ENCODE peak calls at places on chromosomes 16 and 17, in seven cellular contexts. Q, U, V, G, H, S and T are unnamed samples.

GRCh38 chr16:86095131-86095752 is 196.3 kb downstream of the IRF8 start:
- DNase-seq in Q (no peak), U (no peak), V (peak; percentile 35), G (no peak), H (peak; percentile 25), S (no peak), T (no peak)

GRCh38 chr16:57446530-57447141 is 549 bp downstream of the CIAPIN1 start:
- DNase-seq in Q (peak; percentile 26), U (peak; percentile 67), V (no peak), G (peak; percentile 48), H (no peak), S (peak; percentile 44), T (peak; percentile 21)

GRCh38 chr17:39663688-39664580 is 1.2 kb upstream of the TCAP start:
- DNase-seq in Q (peak; percentile 17), U (peak; percentile 71), V (peak; percentile 70), G (no peak), H (peak; percentile 95), S (peak; percentile 71), T (no peak)

GRCh38 chr17:61361084-61361483 is 38.6 kb upstream of the TBX2 start:
- DNase-seq in Q (peak; percentile 90), U (no peak), V (no peak), G (peak; percentile 88), H (no peak), S (no peak), T (no peak)

GRCh38 chr17:2398655-2399571 is 1.9 kb downstream of the MNT start:
- DNase-seq in Q (peak; percentile 82), U (peak; percentile 70), V (peak; percentile 84), G (peak; percentile 82), H (peak; percentile 94), S (peak; percentile 69), T (peak; percentile 64)

GRCh38 chr17:82006468-82007227 is 16.0 kb downstream of the CENPX start:
- DNase-seq in Q (no peak), U (peak; percentile 73), V (no peak), G (peak; percentile 58), H (no peak), S (no peak), T (no peak)

GRCh38 chr16:72277749-72278148 is 105.8 kb upstream of the PMFBP1 start:
- DNase-seq in Q (no peak), U (no peak), V (no peak), G (no peak), H (no peak), S (no peak), T (peak; percentile 2)

GRCh38 chr16:2087426-2088191 is 39.8 kb downstream of the TSC2 start:
- DNase-seq in Q (no peak), U (no peak), V (no peak), G (no peak), H (no peak), S (peak; percentile 42), T (no peak)

GRCh38 chr17:28366605-28367004 is 1.6 kb upstream of the SEBOX start:
- DNase-seq in Q (no peak), U (no peak), V (no peak), G (no peak), H (peak; percentile 64), S (no peak), T (no peak)

GRCh38 chr16:11615756-11616447 is 29.2 kb upstream of the LITAF start:
- DNase-seq in Q (no peak), U (no peak), V (no peak), G (no peak), H (peak; percentile 79), S (no peak), T (peak; percentile 34)

GRCh38 chr16:15650019-15650697 is at the start of gene NDE1:
- DNase-seq in Q (peak; percentile 88), U (peak; percentile 94), V (peak; percentile 95), G (peak; percentile 86), H (peak; percentile 97), S (peak; percentile 94), T (peak; percentile 94)

GRCh38 chr16:7339700-7340099 is 7.1 kb downstream of the RBFOX1 start:
- DNase-seq in Q (no peak), U (no peak), V (no peak), G (no peak), H (no peak), S (no peak), T (no peak)
- TF ChIP-seq CTCF in Q (no peak), U (no peak), V (no peak), G (no peak), H (no peak), S (no peak), T (no peak)

DNA sequence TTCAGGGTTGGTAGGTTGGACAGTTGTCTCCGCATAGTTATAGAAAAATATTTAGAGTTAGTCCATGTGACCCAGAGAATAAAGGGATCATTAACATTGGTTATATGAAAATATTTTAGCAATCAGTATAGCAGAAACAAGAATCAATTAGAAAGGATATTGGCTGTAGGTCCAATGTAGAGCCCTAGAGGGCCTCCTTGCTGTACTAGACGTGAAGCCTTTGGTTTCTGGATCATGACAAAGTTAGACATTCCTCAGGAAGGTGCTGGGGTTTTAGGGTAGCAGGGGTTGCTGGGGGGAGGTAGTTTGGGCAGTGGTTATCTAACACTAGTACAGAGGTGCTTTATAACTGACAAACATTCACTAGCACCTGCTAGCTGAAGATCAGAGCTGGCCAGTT is 31.6 kb upstream of the ANKFN1 start:
- DNase-seq in Q (peak; percentile 17), U (no peak), V (no peak), G (no peak), H (no peak), S (no peak), T (no peak)
- TF ChIP-seq CTCF in Q (peak; percentile 44), U (no peak), V (no peak), G (no peak), H (peak; percentile 74), S (no peak), T (no peak)

GRCh38 chr16:87790278-87791023 is 24.7 kb upstream of the KLHDC4 start:
- DNase-seq in Q (no peak), U (peak; percentile 81), V (peak; percentile 80), G (no peak), H (no peak), S (no peak), T (peak; percentile 49)
- TF ChIP-seq CTCF in Q (no peak), U (no peak), V (no peak), G (no peak), H (no peak), S (no peak), T (no peak)

GRCh38 chr16:50246299-50247122 is 19.8 kb upstream of the ADCY7 start:
- DNase-seq in Q (no peak), U (no peak), V (peak; percentile 69), G (no peak), H (peak; percentile 83), S (peak; percentile 29), T (no peak)

GRCh38 chr16:50244504-50245416 is 21.6 kb upstream of the ADCY7 start:
- DNase-seq in Q (no peak), U (no peak), V (no peak), G (no peak), H (peak; percentile 85), S (peak; percentile 21), T (no peak)

GRCh38 chr16:50244140-50244503 is 22.2 kb upstream of the ADCY7 start:
- DNase-seq in Q (no peak), U (no peak), V (no peak), G (peak; percentile 69), H (no peak), S (no peak), T (no peak)

GRCh38 chr16:50247123-50247905 is 19.0 kb upstream of the ADCY7 start:
- DNase-seq in Q (no peak), U (no peak), V (no peak), G (no peak), H (no peak), S (no peak), T (no peak)

GRCh38 chr16:50245417-50246298 is 20.7 kb upstream of the ADCY7 start:
- DNase-seq in Q (peak; percentile 31), U (peak; percentile 61), V (peak; percentile 77), G (peak; percentile 82), H (peak; percentile 73), S (peak; percentile 79), T (peak; percentile 32)
- TF ChIP-seq CTCF in Q (peak; percentile 4), U (peak; percentile 48), V (peak; percentile 10), G (no peak), H (peak; percentile 32), S (no peak), T (no peak)